ENCODE peak calls at places on chromosomes 6 and 20, in four cellular contexts. One of them, this sample, is unnamed.

GRCh38 chr20:19079536-19080299 is 132.7 kb upstream of the SLC24A3 start:
- DNase-seq in K562: no peak
- DNase-seq in HepG2: no peak
- DNase-seq in H1: peak
- DNase-seq in this sample: no peak

GRCh38 chr6:34610819-34611477 is 54.8 kb upstream of the SPDEF start:
- DNase-seq in K562: peak
- DNase-seq in HepG2: peak
- DNase-seq in H1: no peak
- DNase-seq in this sample: no peak

GRCh38 chr6:45677381-45677992 is 299.8 kb upstream of the SUPT3H start:
- DNase-seq in K562: no peak
- DNase-seq in HepG2: no peak
- DNase-seq in H1: no peak
- DNase-seq in this sample: peak

GRCh38 chr6:169398342-169399105 is 144.9 kb upstream of the THBS2 start:
- DNase-seq in K562: no peak
- DNase-seq in HepG2: no peak
- DNase-seq in H1: no peak
- DNase-seq in this sample: no peak

GRCh38 chr6:167443098-167443680 is 118.3 kb downstream of the TTLL2 start:
- DNase-seq in K562: no peak
- DNase-seq in HepG2: no peak
- DNase-seq in H1: no peak
- DNase-seq in this sample: no peak

GRCh38 chr6:133814797-133815196 is 74.1 kb upstream of the TCF21 start:
- DNase-seq in K562: no peak
- DNase-seq in HepG2: no peak
- DNase-seq in H1: no peak
- DNase-seq in this sample: no peak

GRCh38 chr20:32893878-32894483 is 35.3 kb downstream of the EFCAB8 start:
- DNase-seq in K562: peak
- DNase-seq in HepG2: peak
- DNase-seq in H1: peak
- DNase-seq in this sample: no peak

GRCh38 chr6:136862662-136863061 is 40.3 kb downstream of the PEX7 start:
- DNase-seq in K562: no peak
- DNase-seq in HepG2: no peak
- DNase-seq in H1: no peak
- DNase-seq in this sample: no peak

GRCh38 chr6:73079611-73079955 is 145.7 kb downstream of the KHDC1L start:
- DNase-seq in K562: no peak
- DNase-seq in HepG2: no peak
- DNase-seq in H1: no peak
- DNase-seq in this sample: no peak

GRCh38 chr6:169854083-169854725 is 102.8 kb downstream of the ERMARD start:
- DNase-seq in K562: no peak
- DNase-seq in HepG2: no peak
- DNase-seq in H1: no peak
- DNase-seq in this sample: no peak

GRCh38 chr20:58012731-58013510 is 215.5 kb downstream of the ANKRD60 start:
- DNase-seq in K562: no peak
- DNase-seq in HepG2: no peak
- DNase-seq in H1: no peak
- DNase-seq in this sample: no peak

GRCh38 chr6:112920994-112921393 is 573.9 kb downstream of the RFPL4B start:
- DNase-seq in K562: no peak
- DNase-seq in HepG2: no peak
- DNase-seq in H1: no peak
- DNase-seq in this sample: no peak

GRCh38 chr20:57066126-57066900 is 200.1 kb downstream of the BMP7 start:
- DNase-seq in K562: no peak
- DNase-seq in HepG2: no peak
- DNase-seq in H1: no peak
- DNase-seq in this sample: no peak

GRCh38 chr6:17015144-17015543 is 86.7 kb upstream of the STMND1 start:
- DNase-seq in K562: no peak
- DNase-seq in HepG2: no peak
- DNase-seq in H1: no peak
- DNase-seq in this sample: peak

GRCh38 chr6:56842602-56843475 is 112.1 kb upstream of the BEND6 start:
- DNase-seq in K562: peak
- DNase-seq in HepG2: no peak
- DNase-seq in H1: peak
- DNase-seq in this sample: no peak

GRCh38 chr6:74128536-74128935 is 432.5 kb downstream of the CD109 start:
- DNase-seq in K562: no peak
- DNase-seq in HepG2: no peak
- DNase-seq in H1: no peak
- DNase-seq in this sample: no peak

GRCh38 chr6:109854541-109855308 is 123.4 kb upstream of the GPR6 start:
- DNase-seq in K562: no peak
- DNase-seq in HepG2: no peak
- DNase-seq in H1: no peak
- DNase-seq in this sample: no peak

GRCh38 chr6:53484409-53485280 is 60.3 kb downstream of the GCLC start:
- DNase-seq in K562: peak
- DNase-seq in HepG2: peak
- DNase-seq in H1: peak
- DNase-seq in this sample: no peak

GRCh38 chr20:4018015-4018748 is 2.8 kb upstream of the RNF24 start:
- DNase-seq in K562: peak
- DNase-seq in HepG2: no peak
- DNase-seq in H1: no peak
- DNase-seq in this sample: no peak

GRCh38 chr6:167089243-167090142 is 33.4 kb upstream of the CCR6 start:
- DNase-seq in K562: no peak
- DNase-seq in HepG2: no peak
- DNase-seq in H1: no peak
- DNase-seq in this sample: no peak

GRCh38 chr6:143675946-143676345 is 1.8 kb upstream of the PHACTR2 start:
- DNase-seq in K562: no peak
- DNase-seq in HepG2: peak
- DNase-seq in H1: no peak
- DNase-seq in this sample: no peak

GRCh38 chr6:143674466-143675114 is 3.2 kb upstream of the PHACTR2 start:
- DNase-seq in K562: no peak
- DNase-seq in HepG2: peak
- DNase-seq in H1: no peak
- DNase-seq in this sample: no peak

GRCh38 chr6:143675327-143675900 is 2.4 kb upstream of the PHACTR2 start:
- DNase-seq in K562: no peak
- DNase-seq in HepG2: peak
- DNase-seq in H1: no peak
- DNase-seq in this sample: no peak

GRCh38 chr6:143676437-143677045 is 1.2 kb upstream of the PHACTR2 start:
- DNase-seq in K562: no peak
- DNase-seq in HepG2: no peak
- DNase-seq in H1: no peak
- DNase-seq in this sample: no peak

DNA sequence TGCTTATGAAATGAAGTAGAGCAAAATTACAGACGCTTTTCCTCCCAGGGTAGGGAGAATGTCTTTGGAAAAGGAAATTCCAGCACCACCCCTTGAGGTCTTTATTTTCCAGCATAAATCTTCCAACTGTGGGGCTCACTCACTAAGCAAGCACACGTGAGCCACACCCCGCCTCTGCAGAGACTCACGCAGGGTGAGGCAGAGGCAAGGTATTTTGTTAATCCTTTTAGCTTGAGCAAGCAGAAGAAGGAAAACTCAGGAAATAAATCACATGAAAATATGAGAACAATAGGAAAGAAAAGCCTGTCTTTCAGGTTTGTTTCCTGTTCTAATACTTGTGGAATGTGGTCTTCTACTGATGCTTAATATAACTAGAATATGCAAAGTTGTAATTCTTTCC is 4.1 kb upstream of the PHACTR2 start:
- DNase-seq in K562: no peak
- DNase-seq in HepG2: peak
- DNase-seq in H1: no peak
- DNase-seq in this sample: no peak
- TF ChIP-seq MAX in K562: no peak
- TF ChIP-seq MAX in HepG2: no peak
- TF ChIP-seq MAX in H1: no peak
- TF ChIP-seq MAX in this sample: no peak

DNA sequence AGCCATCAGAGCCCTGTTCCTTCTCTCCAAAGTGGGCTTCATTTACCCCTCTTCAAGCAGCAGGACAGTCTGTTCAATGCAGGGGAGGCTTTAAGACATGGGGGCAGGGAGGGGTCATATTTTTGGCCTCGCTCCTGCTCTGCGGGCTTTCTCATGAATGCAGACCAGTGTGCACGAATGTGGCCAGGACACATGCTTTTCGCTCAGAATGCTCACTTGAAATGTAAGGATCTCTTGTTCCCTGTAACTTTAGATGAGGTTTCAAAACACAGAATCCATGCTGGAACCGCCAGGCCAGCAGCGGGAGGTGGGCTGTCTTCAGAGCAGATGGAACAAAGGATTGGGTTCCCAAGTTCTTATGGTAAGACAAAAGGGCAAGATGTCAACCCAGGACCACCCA is 78.4 kb upstream of the AKAP12 start:
- DNase-seq in K562: no peak
- DNase-seq in HepG2: no peak
- DNase-seq in H1: no peak
- DNase-seq in this sample: no peak
- TF ChIP-seq BRCA1 in K562: no peak
- TF ChIP-seq BRCA1 in HepG2: no peak
- TF ChIP-seq BRCA1 in H1: no peak
- TF ChIP-seq BRCA1 in this sample: no peak

GRCh38 chr6:106973018-106973840 is 1.3 kb downstream of the CD24 start:
- DNase-seq in K562: no peak
- DNase-seq in HepG2: no peak
- DNase-seq in H1: no peak
- DNase-seq in this sample: no peak
- TF ChIP-seq MAX in K562: no peak
- TF ChIP-seq MAX in HepG2: no peak
- TF ChIP-seq MAX in H1: no peak
- TF ChIP-seq MAX in this sample: no peak

GRCh38 chr6:20700375-20700774 is 166.1 kb downstream of the CDKAL1 start:
- DNase-seq in K562: no peak
- DNase-seq in HepG2: no peak
- DNase-seq in H1: no peak
- DNase-seq in this sample: no peak
- TF ChIP-seq BRCA1 in K562: no peak
- TF ChIP-seq BRCA1 in HepG2: no peak
- TF ChIP-seq BRCA1 in H1: no peak
- TF ChIP-seq BRCA1 in this sample: no peak

GRCh38 chr20:11140359-11140758 is 466.6 kb upstream of the JAG1 start:
- DNase-seq in K562: no peak
- DNase-seq in HepG2: no peak
- DNase-seq in H1: no peak
- DNase-seq in this sample: no peak
- TF ChIP-seq MAX in K562: no peak
- TF ChIP-seq MAX in HepG2: no peak
- TF ChIP-seq MAX in H1: no peak
- TF ChIP-seq MAX in this sample: no peak

GRCh38 chr20:46207031-46207549 is 89.0 kb downstream of the CD40 start:
- DNase-seq in K562: no peak
- DNase-seq in HepG2: no peak
- DNase-seq in H1: no peak
- DNase-seq in this sample: no peak
- TF ChIP-seq BRCA1 in K562: no peak
- TF ChIP-seq BRCA1 in HepG2: no peak
- TF ChIP-seq BRCA1 in H1: no peak
- TF ChIP-seq BRCA1 in this sample: no peak